ENCODE peak calls at places on chromosomes 11 and 22, in nine cellular contexts. One of them, this sample, is unnamed.

GRCh38 chr22:22098457-22099193 is 116.0 kb upstream of the TOP3B start:
- DNase-seq in naive thymus-derived CD8-positive, alpha-beta T cell: no peak
- DNase-seq in prostate gland: no peak
- DNase-seq in GF-D8: no peak
- DNase-seq in COR-L47: no peak
- DNase-seq in activated T-helper 9 cell treated with anti-CD3 and anti-CD28 coated beads, Interleukin-2, amount 50 U/mL, for 16 hours: no peak
- DNase-seq in activated gamma-delta T cell: no peak
- DNase-seq in activated T-cell treated with anti-CD3 and anti-CD28 coated beads, Interleukin-2, amount 50 U/mL, for 72 hours: no peak
- DNase-seq in fibroblast of lung: no peak
- DNase-seq in this sample: no peak

GRCh38 chr11:128587415-128587814 is at the start of gene ETS1:
- DNase-seq in naive thymus-derived CD8-positive, alpha-beta T cell: no peak
- DNase-seq in prostate gland: no peak
- DNase-seq in GF-D8: no peak
- DNase-seq in COR-L47: no peak
- DNase-seq in activated T-helper 9 cell treated with anti-CD3 and anti-CD28 coated beads, Interleukin-2, amount 50 U/mL, for 16 hours: no peak
- DNase-seq in activated gamma-delta T cell: no peak
- DNase-seq in activated T-cell treated with anti-CD3 and anti-CD28 coated beads, Interleukin-2, amount 50 U/mL, for 72 hours: no peak
- DNase-seq in fibroblast of lung: peak
- DNase-seq in this sample: no peak

GRCh38 chr22:32389685-32390084 is 22.4 kb downstream of the RTCB start:
- DNase-seq in naive thymus-derived CD8-positive, alpha-beta T cell: no peak
- DNase-seq in prostate gland: no peak
- DNase-seq in GF-D8: no peak
- DNase-seq in COR-L47: no peak
- DNase-seq in activated T-helper 9 cell treated with anti-CD3 and anti-CD28 coated beads, Interleukin-2, amount 50 U/mL, for 16 hours: no peak
- DNase-seq in activated gamma-delta T cell: no peak
- DNase-seq in activated T-cell treated with anti-CD3 and anti-CD28 coated beads, Interleukin-2, amount 50 U/mL, for 72 hours: no peak
- DNase-seq in fibroblast of lung: peak
- DNase-seq in this sample: no peak

GRCh38 chr11:95916049-95916448 is 7.9 kb downstream of the MTMR2 start:
- DNase-seq in naive thymus-derived CD8-positive, alpha-beta T cell: no peak
- DNase-seq in prostate gland: no peak
- DNase-seq in GF-D8: no peak
- DNase-seq in COR-L47: no peak
- DNase-seq in activated T-helper 9 cell treated with anti-CD3 and anti-CD28 coated beads, Interleukin-2, amount 50 U/mL, for 16 hours: no peak
- DNase-seq in activated gamma-delta T cell: no peak
- DNase-seq in activated T-cell treated with anti-CD3 and anti-CD28 coated beads, Interleukin-2, amount 50 U/mL, for 72 hours: no peak
- DNase-seq in fibroblast of lung: no peak
- DNase-seq in this sample: no peak

GRCh38 chr22:17903564-17904295 is 120.6 kb downstream of the MICAL3 start:
- DNase-seq in naive thymus-derived CD8-positive, alpha-beta T cell: no peak
- DNase-seq in prostate gland: no peak
- DNase-seq in GF-D8: no peak
- DNase-seq in COR-L47: no peak
- DNase-seq in activated T-helper 9 cell treated with anti-CD3 and anti-CD28 coated beads, Interleukin-2, amount 50 U/mL, for 16 hours: no peak
- DNase-seq in activated gamma-delta T cell: no peak
- DNase-seq in activated T-cell treated with anti-CD3 and anti-CD28 coated beads, Interleukin-2, amount 50 U/mL, for 72 hours: no peak
- DNase-seq in fibroblast of lung: no peak
- DNase-seq in this sample: no peak

GRCh38 chr11:14357843-14358728 is 897 bp downstream of the RRAS2 start:
- DNase-seq in naive thymus-derived CD8-positive, alpha-beta T cell: peak
- DNase-seq in prostate gland: peak
- DNase-seq in GF-D8: no peak
- DNase-seq in COR-L47: peak
- DNase-seq in activated T-helper 9 cell treated with anti-CD3 and anti-CD28 coated beads, Interleukin-2, amount 50 U/mL, for 16 hours: peak
- DNase-seq in activated gamma-delta T cell: peak
- DNase-seq in activated T-cell treated with anti-CD3 and anti-CD28 coated beads, Interleukin-2, amount 50 U/mL, for 72 hours: peak
- DNase-seq in fibroblast of lung: peak
- DNase-seq in this sample: peak

GRCh38 chr11:30281476-30282288 is 41.2 kb upstream of the ARL14EP start:
- DNase-seq in naive thymus-derived CD8-positive, alpha-beta T cell: no peak
- DNase-seq in prostate gland: no peak
- DNase-seq in GF-D8: no peak
- DNase-seq in COR-L47: no peak
- DNase-seq in activated T-helper 9 cell treated with anti-CD3 and anti-CD28 coated beads, Interleukin-2, amount 50 U/mL, for 16 hours: no peak
- DNase-seq in activated gamma-delta T cell: no peak
- DNase-seq in activated T-cell treated with anti-CD3 and anti-CD28 coated beads, Interleukin-2, amount 50 U/mL, for 72 hours: no peak
- DNase-seq in fibroblast of lung: no peak
- DNase-seq in this sample: no peak

GRCh38 chr11:77212314-77213007 is 84.4 kb downstream of the MYO7A start:
- DNase-seq in naive thymus-derived CD8-positive, alpha-beta T cell: no peak
- DNase-seq in prostate gland: no peak
- DNase-seq in GF-D8: no peak
- DNase-seq in COR-L47: no peak
- DNase-seq in activated T-helper 9 cell treated with anti-CD3 and anti-CD28 coated beads, Interleukin-2, amount 50 U/mL, for 16 hours: no peak
- DNase-seq in activated gamma-delta T cell: no peak
- DNase-seq in activated T-cell treated with anti-CD3 and anti-CD28 coated beads, Interleukin-2, amount 50 U/mL, for 72 hours: no peak
- DNase-seq in fibroblast of lung: no peak
- DNase-seq in this sample: no peak

GRCh38 chr22:19615001-19615461 is 90.8 kb upstream of the CLDN5 start:
- DNase-seq in naive thymus-derived CD8-positive, alpha-beta T cell: no peak
- DNase-seq in prostate gland: no peak
- DNase-seq in GF-D8: no peak
- DNase-seq in COR-L47: no peak
- DNase-seq in activated T-helper 9 cell treated with anti-CD3 and anti-CD28 coated beads, Interleukin-2, amount 50 U/mL, for 16 hours: no peak
- DNase-seq in activated gamma-delta T cell: no peak
- DNase-seq in activated T-cell treated with anti-CD3 and anti-CD28 coated beads, Interleukin-2, amount 50 U/mL, for 72 hours: no peak
- DNase-seq in fibroblast of lung: no peak
- DNase-seq in this sample: no peak

GRCh38 chr22:40218723-40219294 is 41.1 kb downstream of the TNRC6B start:
- DNase-seq in naive thymus-derived CD8-positive, alpha-beta T cell: no peak
- DNase-seq in prostate gland: no peak
- DNase-seq in GF-D8: no peak
- DNase-seq in COR-L47: no peak
- DNase-seq in activated T-helper 9 cell treated with anti-CD3 and anti-CD28 coated beads, Interleukin-2, amount 50 U/mL, for 16 hours: no peak
- DNase-seq in activated gamma-delta T cell: no peak
- DNase-seq in activated T-cell treated with anti-CD3 and anti-CD28 coated beads, Interleukin-2, amount 50 U/mL, for 72 hours: no peak
- DNase-seq in fibroblast of lung: no peak
- DNase-seq in this sample: no peak

GRCh38 chr22:35593885-35594470 is 23.2 kb downstream of the MB start:
- DNase-seq in naive thymus-derived CD8-positive, alpha-beta T cell: no peak
- DNase-seq in prostate gland: no peak
- DNase-seq in GF-D8: no peak
- DNase-seq in COR-L47: no peak
- DNase-seq in activated T-helper 9 cell treated with anti-CD3 and anti-CD28 coated beads, Interleukin-2, amount 50 U/mL, for 16 hours: no peak
- DNase-seq in activated gamma-delta T cell: no peak
- DNase-seq in activated T-cell treated with anti-CD3 and anti-CD28 coated beads, Interleukin-2, amount 50 U/mL, for 72 hours: no peak
- DNase-seq in fibroblast of lung: no peak
- DNase-seq in this sample: no peak

GRCh38 chr11:46356911-46357482 is 9.7 kb downstream of the DGKZ start:
- DNase-seq in naive thymus-derived CD8-positive, alpha-beta T cell: no peak
- DNase-seq in prostate gland: no peak
- DNase-seq in GF-D8: no peak
- DNase-seq in COR-L47: no peak
- DNase-seq in activated T-helper 9 cell treated with anti-CD3 and anti-CD28 coated beads, Interleukin-2, amount 50 U/mL, for 16 hours: no peak
- DNase-seq in activated gamma-delta T cell: no peak
- DNase-seq in activated T-cell treated with anti-CD3 and anti-CD28 coated beads, Interleukin-2, amount 50 U/mL, for 72 hours: no peak
- DNase-seq in fibroblast of lung: peak
- DNase-seq in this sample: no peak

GRCh38 chr22:25081409-25081824 is 118.2 kb upstream of the CRYBB3 start:
- DNase-seq in naive thymus-derived CD8-positive, alpha-beta T cell: peak
- DNase-seq in prostate gland: peak
- DNase-seq in GF-D8: no peak
- DNase-seq in COR-L47: peak
- DNase-seq in activated T-helper 9 cell treated with anti-CD3 and anti-CD28 coated beads, Interleukin-2, amount 50 U/mL, for 16 hours: no peak
- DNase-seq in activated gamma-delta T cell: no peak
- DNase-seq in activated T-cell treated with anti-CD3 and anti-CD28 coated beads, Interleukin-2, amount 50 U/mL, for 72 hours: peak
- DNase-seq in fibroblast of lung: peak
- DNase-seq in this sample: peak

GRCh38 chr11:11229691-11230090 is 123.4 kb downstream of the CSNK2A3 start:
- DNase-seq in naive thymus-derived CD8-positive, alpha-beta T cell: no peak
- DNase-seq in prostate gland: no peak
- DNase-seq in GF-D8: no peak
- DNase-seq in COR-L47: no peak
- DNase-seq in activated T-helper 9 cell treated with anti-CD3 and anti-CD28 coated beads, Interleukin-2, amount 50 U/mL, for 16 hours: no peak
- DNase-seq in activated gamma-delta T cell: no peak
- DNase-seq in activated T-cell treated with anti-CD3 and anti-CD28 coated beads, Interleukin-2, amount 50 U/mL, for 72 hours: no peak
- DNase-seq in fibroblast of lung: no peak
- DNase-seq in this sample: no peak

GRCh38 chr11:128734439-128735224 is 40.8 kb downstream of the FLI1 start:
- DNase-seq in naive thymus-derived CD8-positive, alpha-beta T cell: no peak
- DNase-seq in prostate gland: no peak
- DNase-seq in GF-D8: no peak
- DNase-seq in COR-L47: no peak
- DNase-seq in activated T-helper 9 cell treated with anti-CD3 and anti-CD28 coated beads, Interleukin-2, amount 50 U/mL, for 16 hours: no peak
- DNase-seq in activated gamma-delta T cell: no peak
- DNase-seq in activated T-cell treated with anti-CD3 and anti-CD28 coated beads, Interleukin-2, amount 50 U/mL, for 72 hours: peak
- DNase-seq in fibroblast of lung: no peak
- DNase-seq in this sample: no peak

GRCh38 chr11:75869661-75870455 is 54.8 kb downstream of the UVRAG start:
- DNase-seq in naive thymus-derived CD8-positive, alpha-beta T cell: no peak
- DNase-seq in prostate gland: no peak
- DNase-seq in GF-D8: no peak
- DNase-seq in COR-L47: no peak
- DNase-seq in activated T-helper 9 cell treated with anti-CD3 and anti-CD28 coated beads, Interleukin-2, amount 50 U/mL, for 16 hours: no peak
- DNase-seq in activated gamma-delta T cell: no peak
- DNase-seq in activated T-cell treated with anti-CD3 and anti-CD28 coated beads, Interleukin-2, amount 50 U/mL, for 72 hours: no peak
- DNase-seq in fibroblast of lung: no peak
- DNase-seq in this sample: no peak

GRCh38 chr11:108871152-108871551 is 206.3 kb downstream of the DDX10 start:
- DNase-seq in naive thymus-derived CD8-positive, alpha-beta T cell: no peak
- DNase-seq in prostate gland: no peak
- DNase-seq in GF-D8: no peak
- DNase-seq in COR-L47: peak
- DNase-seq in activated T-helper 9 cell treated with anti-CD3 and anti-CD28 coated beads, Interleukin-2, amount 50 U/mL, for 16 hours: no peak
- DNase-seq in activated gamma-delta T cell: no peak
- DNase-seq in activated T-cell treated with anti-CD3 and anti-CD28 coated beads, Interleukin-2, amount 50 U/mL, for 72 hours: peak
- DNase-seq in fibroblast of lung: peak
- DNase-seq in this sample: no peak

GRCh38 chr22:24553597-24554315 is 1.2 kb downstream of the GUCD1 start:
- DNase-seq in naive thymus-derived CD8-positive, alpha-beta T cell: no peak
- DNase-seq in prostate gland: peak
- DNase-seq in GF-D8: no peak
- DNase-seq in COR-L47: peak
- DNase-seq in activated T-helper 9 cell treated with anti-CD3 and anti-CD28 coated beads, Interleukin-2, amount 50 U/mL, for 16 hours: no peak
- DNase-seq in activated gamma-delta T cell: no peak
- DNase-seq in activated T-cell treated with anti-CD3 and anti-CD28 coated beads, Interleukin-2, amount 50 U/mL, for 72 hours: no peak
- DNase-seq in fibroblast of lung: no peak
- DNase-seq in this sample: no peak